ENCODE peak calls at places on chromosomes 6 and 20, in six cellular contexts. V is heart left ventricle, A is ascending aorta, N is prostate gland, F is cardiac muscle cell, C is fibroblast of lung. Y is an unnamed sample. For H3K4me1, the result is how much of the 10 kb centered on the place peaks cover.

GRCh38 chr6:169490830-169491229 is 211.0 kb downstream of the WDR27 start:
- DNase-seq in V (no peak), A (no peak), N (no peak), F (peak), C (no peak), Y (no peak)

GRCh38 chr6:72849346-72849745 is 227.5 kb downstream of the KCNQ5 start:
- DNase-seq in V (no peak), A (no peak), N (no peak), F (no peak), C (no peak), Y (no peak)

GRCh38 chr6:52840763-52841585 is at the start of gene GSTA5:
- DNase-seq in V (no peak), A (no peak), N (peak), F (no peak), C (no peak), Y (no peak)

GRCh38 chr20:3716195-3716834 is 3.9 kb upstream of the SIGLEC1 start:
- DNase-seq in V (peak), A (no peak), N (no peak), F (peak), C (peak), Y (peak)

GRCh38 chr6:49775043-49775442 is 12.0 kb downstream of the PGK2 start:
- DNase-seq in V (no peak), A (no peak), N (no peak), F (no peak), C (no peak), Y (no peak)

GRCh38 chr20:59025086-59025485 is 5.9 kb downstream of the TUBB1 start:
- DNase-seq in V (no peak), A (no peak), N (no peak), F (no peak), C (no peak), Y (no peak)

GRCh38 chr6:163635731-163636344 is 221.3 kb downstream of the QKI start:
- DNase-seq in V (no peak), A (no peak), N (no peak), F (no peak), C (no peak), Y (no peak)

GRCh38 chr6:146650799-146651481 is 52.2 kb downstream of the ADGB start:
- DNase-seq in V (no peak), A (no peak), N (no peak), F (no peak), C (no peak), Y (peak)

GRCh38 chr6:88725111-88725711 is 238.2 kb downstream of the RNGTT start:
- DNase-seq in V (peak), A (no peak), N (no peak), F (peak), C (peak), Y (peak)
- TF ChIP-seq CTCF in V (peak), A (no peak), N (no peak), F (peak), C (peak), Y (peak)

GRCh38 chr6:109379706-109380105 is 2.6 kb downstream of the CD164 start:
- DNase-seq in V (no peak), A (no peak), N (no peak), F (no peak), C (no peak), Y (no peak)
- H3K4me3 ChIP-seq in V (peak), A (peak), N (peak), F (peak), C (peak), Y (peak)

DNA sequence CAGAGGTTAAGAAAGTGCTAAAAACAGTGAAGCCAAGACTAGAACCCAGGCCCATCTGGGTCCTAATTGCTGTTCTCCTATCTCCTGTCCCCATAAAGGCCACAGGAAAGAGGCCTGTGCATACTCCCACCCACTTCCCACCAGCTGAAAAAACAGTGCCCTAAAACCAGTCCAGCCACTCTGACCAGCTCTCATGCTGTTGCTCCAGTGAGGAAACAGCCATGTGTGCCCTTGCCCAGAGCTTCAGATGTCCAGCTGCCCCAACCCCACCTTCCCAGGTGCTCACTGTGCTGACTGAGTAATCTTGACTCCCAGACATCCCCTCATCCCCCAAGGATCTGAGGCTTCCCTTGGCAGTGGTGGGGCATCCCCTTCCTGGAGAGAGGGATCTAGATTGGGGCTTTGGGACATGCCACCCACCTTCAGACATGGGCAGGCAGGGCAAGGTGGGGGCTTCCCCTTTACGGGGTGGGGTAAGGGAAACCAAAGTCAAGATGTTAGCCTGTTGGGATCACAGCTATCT is 28.7 kb downstream of the KCNK5 start:
- DNase-seq in V (no peak), A (no peak), N (no peak), F (no peak), C (no peak), Y (no peak)
- H3K4me1 ChIP-seq in V (under half), A (under half), N (under half), F (under half), C (under half), Y (under half)

GRCh38 chr6:25882066-25882496 is 8.0 kb upstream of the SLC17A3 start:
- DNase-seq in V (peak), A (no peak), N (no peak), F (peak), C (no peak), Y (peak)
- TF ChIP-seq CTCF in V (no peak), A (no peak), N (no peak), F (no peak), C (no peak), Y (no peak)

GRCh38 chr6:24668997-24669361 is 2.1 kb downstream of the ACOT13 start:
- DNase-seq in V (no peak), A (no peak), N (no peak), F (no peak), C (no peak), Y (no peak)
- H3K4me3 ChIP-seq in V (no peak), A (no peak), N (no peak), F (no peak), C (no peak), Y (no peak)

GRCh38 chr6:139323511-139324445 is 32.0 kb upstream of the TXLNB start:
- DNase-seq in V (peak), A (peak), N (no peak), F (peak), C (peak), Y (peak)
- H3K4me1 ChIP-seq in V (under half), A (under half), N (under half), F (under half), C (under half), Y (under half)

GRCh38 chr20:25055711-25056492 is 2.0 kb downstream of the ACSS1 start:
- DNase-seq in V (peak), A (peak), N (no peak), F (peak), C (no peak), Y (no peak)

GRCh38 chr20:25056601-25057233 is 1.2 kb downstream of the ACSS1 start:
- DNase-seq in V (peak), A (no peak), N (no peak), F (peak), C (no peak), Y (no peak)

GRCh38 chr20:25058051-25058796 is at the start of gene ACSS1:
- DNase-seq in V (peak), A (peak), N (peak), F (peak), C (peak), Y (no peak)

GRCh38 chr20:25058797-25059486 is 1.0 kb upstream of the ACSS1 start:
- DNase-seq in V (peak), A (peak), N (peak), F (peak), C (no peak), Y (no peak)

GRCh38 chr20:25057234-25058050 is 497 bp downstream of the ACSS1 start:
- DNase-seq in V (peak), A (peak), N (peak), F (peak), C (peak), Y (peak)
- TF ChIP-seq CTCF in V (no peak), A (no peak), N (peak), F (no peak), C (no peak), Y (no peak)